ENCODE peak calls at places on chromosomes 11 and 22, in five cellular contexts. One of them, this sample, is unnamed.

GRCh38 chr11:65059959-65060824 is 1.8 kb upstream of the NAALADL1 start:
- DNase-seq in coronary artery: no peak
- DNase-seq in AG04449: no peak
- DNase-seq in Calu3: no peak
- DNase-seq in left lung: no peak
- DNase-seq in this sample: no peak

GRCh38 chr11:134866981-134867675 is 455.1 kb upstream of the B3GAT1 start:
- DNase-seq in coronary artery: peak; percentile 50
- DNase-seq in AG04449: no peak
- DNase-seq in Calu3: no peak
- DNase-seq in left lung: no peak
- DNase-seq in this sample: no peak

GRCh38 chr11:40118780-40119179 is 1340.7 kb downstream of the LRRC4C start:
- DNase-seq in coronary artery: no peak
- DNase-seq in AG04449: no peak
- DNase-seq in Calu3: no peak
- DNase-seq in left lung: no peak
- DNase-seq in this sample: no peak

GRCh38 chr11:121067912-121068652 is 33.0 kb upstream of the TECTA start:
- DNase-seq in coronary artery: no peak
- DNase-seq in AG04449: no peak
- DNase-seq in Calu3: no peak
- DNase-seq in left lung: no peak
- DNase-seq in this sample: no peak

GRCh38 chr11:2700415-2701211 is 819 bp upstream of the KCNQ1OT1 start:
- DNase-seq in coronary artery: peak; percentile 75
- DNase-seq in AG04449: no peak
- DNase-seq in Calu3: peak; percentile 53
- DNase-seq in left lung: peak; percentile 76
- DNase-seq in this sample: peak; percentile 56

GRCh38 chr22:40216041-40216756 is 38.5 kb downstream of the TNRC6B start:
- DNase-seq in coronary artery: peak; percentile 45
- DNase-seq in AG04449: no peak
- DNase-seq in Calu3: no peak
- DNase-seq in left lung: no peak
- DNase-seq in this sample: no peak

GRCh38 chr22:20580611-20581502 is 73.4 kb downstream of the MED15 start:
- DNase-seq in coronary artery: no peak
- DNase-seq in AG04449: no peak
- DNase-seq in Calu3: no peak
- DNase-seq in left lung: no peak
- DNase-seq in this sample: no peak

GRCh38 chr11:75563978-75564552 is 2.0 kb downstream of the SERPINH1 start:
- DNase-seq in coronary artery: peak; percentile 92
- DNase-seq in AG04449: peak; percentile 67
- DNase-seq in Calu3: no peak
- DNase-seq in left lung: peak; percentile 69
- DNase-seq in this sample: no peak

GRCh38 chr11:17921620-17922473 is 91.0 kb downstream of the SERGEF start:
- DNase-seq in coronary artery: no peak
- DNase-seq in AG04449: no peak
- DNase-seq in Calu3: no peak
- DNase-seq in left lung: no peak
- DNase-seq in this sample: no peak

GRCh38 chr11:69718147-69718546 is 14.3 kb upstream of the FGF19 start:
- DNase-seq in coronary artery: no peak
- DNase-seq in AG04449: no peak
- DNase-seq in Calu3: peak; percentile 60
- DNase-seq in left lung: no peak
- DNase-seq in this sample: no peak

GRCh38 chr22:35684270-35684700 is 33.4 kb upstream of the APOL5 start:
- DNase-seq in coronary artery: no peak
- DNase-seq in AG04449: no peak
- DNase-seq in Calu3: peak; percentile 10
- DNase-seq in left lung: no peak
- DNase-seq in this sample: no peak

GRCh38 chr22:40499187-40499753 is 128.9 kb downstream of the SGSM3 start:
- DNase-seq in coronary artery: no peak
- DNase-seq in AG04449: peak; percentile 95
- DNase-seq in Calu3: peak; percentile 44
- DNase-seq in left lung: no peak
- DNase-seq in this sample: peak; percentile 51

GRCh38 chr11:109654091-109654490 is 232.1 kb downstream of the C11orf87 start:
- DNase-seq in coronary artery: no peak
- DNase-seq in AG04449: no peak
- DNase-seq in Calu3: no peak
- DNase-seq in left lung: no peak
- DNase-seq in this sample: no peak

GRCh38 chr11:130202818-130203671 is 43.5 kb downstream of the ST14 start:
- DNase-seq in coronary artery: no peak
- DNase-seq in AG04449: no peak
- DNase-seq in Calu3: no peak
- DNase-seq in left lung: peak; percentile 20
- DNase-seq in this sample: no peak

GRCh38 chr22:42344391-42344861 is 74.0 kb upstream of the TCF20 start:
- DNase-seq in coronary artery: no peak
- DNase-seq in AG04449: no peak
- DNase-seq in Calu3: no peak
- DNase-seq in left lung: peak; percentile 53
- DNase-seq in this sample: no peak

GRCh38 chr22:33921576-33922181 is 1.4 kb upstream of the LARGE1 start:
- DNase-seq in coronary artery: peak; percentile 79
- DNase-seq in AG04449: no peak
- DNase-seq in Calu3: peak; percentile 42
- DNase-seq in left lung: peak; percentile 50
- DNase-seq in this sample: no peak

GRCh38 chr22:32699686-32700085 is 101.8 kb upstream of the TIMP3 start:
- DNase-seq in coronary artery: no peak
- DNase-seq in AG04449: no peak
- DNase-seq in Calu3: no peak
- DNase-seq in left lung: no peak
- DNase-seq in this sample: no peak

GRCh38 chr11:3091846-3092602 is 34.8 kb upstream of the CARS1 start:
- DNase-seq in coronary artery: no peak
- DNase-seq in AG04449: no peak
- DNase-seq in Calu3: peak; percentile 87
- DNase-seq in left lung: peak; percentile 68
- DNase-seq in this sample: peak; percentile 67

GRCh38 chr11:118353084-118353710 is 6.2 kb upstream of the UBE4A start:
- DNase-seq in coronary artery: no peak
- DNase-seq in AG04449: no peak
- DNase-seq in Calu3: no peak
- DNase-seq in left lung: no peak
- DNase-seq in this sample: no peak

GRCh38 chr11:130522284-130522961 is 74.0 kb downstream of the ADAMTS15 start:
- DNase-seq in coronary artery: peak; percentile 96
- DNase-seq in AG04449: peak; percentile 67
- DNase-seq in Calu3: peak; percentile 75
- DNase-seq in left lung: peak; percentile 85
- DNase-seq in this sample: no peak

GRCh38 chr11:119362741-119363080 is 16.2 kb upstream of the MFRP start:
- DNase-seq in coronary artery: no peak
- DNase-seq in AG04449: no peak
- DNase-seq in Calu3: no peak
- DNase-seq in left lung: no peak
- DNase-seq in this sample: no peak

GRCh38 chr22:47591016-47591415 is 828.6 kb downstream of the TBC1D22A start:
- DNase-seq in coronary artery: no peak
- DNase-seq in AG04449: no peak
- DNase-seq in Calu3: no peak
- DNase-seq in left lung: no peak
- DNase-seq in this sample: no peak

GRCh38 chr11:27353593-27354358 is 9.2 kb downstream of the CCDC34 start:
- DNase-seq in coronary artery: no peak
- DNase-seq in AG04449: peak; percentile 54
- DNase-seq in Calu3: no peak
- DNase-seq in left lung: no peak
- DNase-seq in this sample: no peak

GRCh38 chr11:109972939-109973338 is 120.3 kb upstream of the ZC3H12C start:
- DNase-seq in coronary artery: no peak
- DNase-seq in AG04449: no peak
- DNase-seq in Calu3: no peak
- DNase-seq in left lung: no peak
- DNase-seq in this sample: no peak

GRCh38 chr11:2555376-2555775 is 110.6 kb downstream of the KCNQ1 start:
- DNase-seq in coronary artery: no peak
- DNase-seq in AG04449: no peak
- DNase-seq in Calu3: no peak
- DNase-seq in left lung: peak; percentile 17
- DNase-seq in this sample: peak; percentile 17

GRCh38 chr22:43985532-43985931 is 30.3 kb downstream of the SAMM50 start:
- DNase-seq in coronary artery: no peak
- DNase-seq in AG04449: no peak
- DNase-seq in Calu3: no peak
- DNase-seq in left lung: no peak
- DNase-seq in this sample: no peak

GRCh38 chr11:95888439-95888838 is 35.5 kb downstream of the MTMR2 start:
- DNase-seq in coronary artery: no peak
- DNase-seq in AG04449: no peak
- DNase-seq in Calu3: no peak
- DNase-seq in left lung: no peak
- DNase-seq in this sample: no peak

DNA sequence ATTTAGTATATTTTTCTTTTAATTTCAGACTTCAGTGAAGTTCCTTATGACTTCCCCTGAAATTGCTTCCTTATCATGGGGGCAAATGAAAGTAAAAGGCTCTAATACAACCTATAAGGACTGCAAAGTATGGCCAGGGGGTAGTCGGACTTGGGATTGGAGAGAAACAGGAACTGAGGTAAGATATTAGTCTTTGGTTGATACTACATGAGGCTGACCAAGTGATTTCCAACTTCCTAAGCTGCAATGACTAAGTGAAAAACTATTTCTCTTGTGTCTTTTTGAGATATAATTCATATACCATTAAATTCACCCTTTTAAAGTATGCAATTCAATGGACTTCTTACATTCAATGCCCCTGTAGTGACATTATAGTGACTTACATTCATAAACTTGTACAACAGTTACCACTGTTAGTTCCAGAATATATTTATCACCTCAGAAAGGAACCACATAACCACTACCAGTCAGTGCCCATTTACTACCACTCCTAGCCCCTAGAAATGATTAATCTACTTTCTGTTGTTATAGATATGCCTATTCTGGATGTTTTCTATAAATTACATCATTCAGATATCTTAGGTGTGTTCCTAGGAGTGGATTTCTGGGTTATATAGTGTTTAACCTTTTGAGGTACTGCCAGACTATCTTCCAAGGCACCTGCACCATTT is 21.6 kb downstream of the AAMDC start:
- DNase-seq in coronary artery: no peak
- DNase-seq in AG04449: no peak
- DNase-seq in Calu3: no peak
- DNase-seq in left lung: no peak
- DNase-seq in this sample: no peak
- TF ChIP-seq CTCF in coronary artery: no peak
- TF ChIP-seq CTCF in AG04449: no peak
- TF ChIP-seq CTCF in Calu3: no peak
- TF ChIP-seq CTCF in left lung: no peak
- TF ChIP-seq CTCF in this sample: no peak

GRCh38 chr11:91100432-91100831 is 877.6 kb upstream of the CHORDC1 start:
- DNase-seq in coronary artery: no peak
- DNase-seq in AG04449: peak; percentile 24
- DNase-seq in Calu3: no peak
- DNase-seq in left lung: no peak
- DNase-seq in this sample: no peak

GRCh38 chr11:91104237-91104636 is 881.4 kb upstream of the CHORDC1 start:
- DNase-seq in coronary artery: no peak
- DNase-seq in AG04449: peak; percentile 60
- DNase-seq in Calu3: no peak
- DNase-seq in left lung: no peak
- DNase-seq in this sample: no peak
- TF ChIP-seq CTCF in coronary artery: no peak
- TF ChIP-seq CTCF in AG04449: no peak
- TF ChIP-seq CTCF in Calu3: no peak
- TF ChIP-seq CTCF in left lung: no peak
- TF ChIP-seq CTCF in this sample: no peak

DNA sequence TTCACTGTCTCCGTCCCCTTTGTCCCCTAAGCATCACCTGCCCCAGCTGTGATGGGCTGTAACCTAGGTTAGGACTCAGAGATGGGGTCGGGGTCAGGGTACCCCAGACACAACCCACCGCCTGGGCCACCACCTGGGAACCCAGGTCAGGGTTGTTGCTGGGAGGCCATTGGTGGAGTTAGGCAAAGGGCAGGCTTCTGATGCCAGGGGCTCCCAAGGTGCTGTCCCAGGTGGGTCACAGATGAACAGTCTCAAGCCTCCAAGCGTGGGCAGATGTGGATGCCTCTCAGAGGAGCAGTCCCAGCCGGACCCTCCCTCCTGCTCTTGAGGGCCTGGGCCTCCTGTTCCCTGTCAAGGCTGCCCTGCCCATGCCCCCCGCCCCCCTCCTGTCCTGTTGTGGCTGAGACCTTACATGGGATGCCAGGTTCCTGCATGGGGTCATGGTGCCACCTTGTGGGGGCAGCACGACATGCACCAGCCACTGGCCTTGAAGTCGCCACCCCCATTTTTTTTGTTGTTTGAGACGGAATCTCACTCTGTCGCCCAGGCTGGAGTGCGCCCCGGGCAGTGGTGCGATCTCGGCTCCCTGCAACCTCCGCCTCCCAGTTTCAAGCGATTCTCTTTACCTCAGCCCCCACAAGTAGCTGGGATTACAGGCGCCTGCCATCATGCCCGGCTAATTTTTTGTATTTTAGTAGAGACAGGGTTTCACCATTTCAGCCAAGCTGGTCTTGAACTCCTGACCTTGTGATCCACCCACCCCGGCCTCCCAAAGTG is 12.1 kb downstream of the GATD1 start:
- DNase-seq in coronary artery: peak; percentile 79
- DNase-seq in AG04449: no peak
- DNase-seq in Calu3: peak; percentile 74
- DNase-seq in left lung: no peak
- DNase-seq in this sample: peak; percentile 74
- TF ChIP-seq CTCF in coronary artery: peak; percentile 52
- TF ChIP-seq CTCF in AG04449: peak; percentile 68
- TF ChIP-seq CTCF in Calu3: peak; percentile 84
- TF ChIP-seq CTCF in left lung: peak; percentile 47
- TF ChIP-seq CTCF in this sample: peak; percentile 76

GRCh38 chr11:15034687-15035267 is 38.6 kb upstream of the CALCB start:
- DNase-seq in coronary artery: no peak
- DNase-seq in AG04449: no peak
- DNase-seq in Calu3: no peak
- DNase-seq in left lung: no peak
- DNase-seq in this sample: no peak

GRCh38 chr11:15035283-15035682 is 38.1 kb upstream of the CALCB start:
- DNase-seq in coronary artery: no peak
- DNase-seq in AG04449: no peak
- DNase-seq in Calu3: peak; percentile 12
- DNase-seq in left lung: no peak
- DNase-seq in this sample: no peak

DNA sequence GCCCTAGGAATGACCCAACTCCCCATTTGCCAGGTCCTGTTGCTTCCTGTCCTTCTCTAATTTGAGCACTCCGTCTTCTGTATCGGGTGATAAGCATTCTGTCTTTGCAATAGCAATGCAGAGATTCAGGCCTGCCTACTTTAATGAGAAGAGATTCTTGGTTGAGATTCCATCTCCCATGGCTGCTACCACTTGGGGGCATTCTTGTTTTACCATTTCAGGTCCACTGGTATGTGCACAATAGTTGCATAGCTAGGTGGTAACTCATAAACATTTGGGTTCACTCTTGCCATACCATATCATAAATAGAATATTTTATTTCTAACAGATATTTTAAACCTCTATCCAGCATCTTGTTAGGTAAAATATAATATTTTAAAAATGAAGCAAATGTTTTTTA is 34.4 kb upstream of the CALCB start:
- DNase-seq in coronary artery: no peak
- DNase-seq in AG04449: no peak
- DNase-seq in Calu3: no peak
- DNase-seq in left lung: no peak
- DNase-seq in this sample: no peak
- TF ChIP-seq CTCF in coronary artery: no peak
- TF ChIP-seq CTCF in AG04449: no peak
- TF ChIP-seq CTCF in Calu3: no peak
- TF ChIP-seq CTCF in left lung: no peak
- TF ChIP-seq CTCF in this sample: no peak

This sample was measured in CD14-positive monocyte.